ENCODE peak calls at places on chromosome 13, in eight cellular contexts. One of them, this sample, is unnamed.

GRCh38 chr13:88739192-88739591 is 1068.0 kb downstream of the SLITRK5 start:
- DNase-seq in ACHN: no peak
- DNase-seq in effector memory CD4-positive, alpha-beta T cell: no peak
- DNase-seq in T-helper 1 cell: no peak
- DNase-seq in HTR-8/SVneo: no peak
- DNase-seq in iPS-NIHi11: no peak
- DNase-seq in anterior cingulate cortex: no peak
- DNase-seq in NCI-H1105: no peak
- DNase-seq in this sample: no peak

GRCh38 chr13:37546087-37546486 is 52.5 kb downstream of the POSTN start:
- DNase-seq in ACHN: no peak
- DNase-seq in effector memory CD4-positive, alpha-beta T cell: no peak
- DNase-seq in T-helper 1 cell: no peak
- DNase-seq in HTR-8/SVneo: no peak
- DNase-seq in iPS-NIHi11: peak
- DNase-seq in anterior cingulate cortex: no peak
- DNase-seq in NCI-H1105: no peak
- DNase-seq in this sample: no peak

GRCh38 chr13:27919299-27919933 is 384 bp upstream of the PDX1 start:
- DNase-seq in ACHN: no peak
- DNase-seq in effector memory CD4-positive, alpha-beta T cell: no peak
- DNase-seq in T-helper 1 cell: no peak
- DNase-seq in HTR-8/SVneo: no peak
- DNase-seq in iPS-NIHi11: peak
- DNase-seq in anterior cingulate cortex: no peak
- DNase-seq in NCI-H1105: peak
- DNase-seq in this sample: no peak

GRCh38 chr13:75481176-75482069 is 546 bp downstream of the TBC1D4 start:
- DNase-seq in ACHN: peak
- DNase-seq in effector memory CD4-positive, alpha-beta T cell: no peak
- DNase-seq in T-helper 1 cell: peak
- DNase-seq in HTR-8/SVneo: no peak
- DNase-seq in iPS-NIHi11: peak
- DNase-seq in anterior cingulate cortex: no peak
- DNase-seq in NCI-H1105: no peak
- DNase-seq in this sample: no peak

GRCh38 chr13:50707533-50708096 is 135.9 kb downstream of the DLEU7 start:
- DNase-seq in ACHN: no peak
- DNase-seq in effector memory CD4-positive, alpha-beta T cell: no peak
- DNase-seq in T-helper 1 cell: no peak
- DNase-seq in HTR-8/SVneo: no peak
- DNase-seq in iPS-NIHi11: no peak
- DNase-seq in anterior cingulate cortex: no peak
- DNase-seq in NCI-H1105: no peak
- DNase-seq in this sample: peak

GRCh38 chr13:38264363-38265134 is 85.1 kb upstream of the UFM1 start:
- DNase-seq in ACHN: no peak
- DNase-seq in effector memory CD4-positive, alpha-beta T cell: no peak
- DNase-seq in T-helper 1 cell: no peak
- DNase-seq in HTR-8/SVneo: no peak
- DNase-seq in iPS-NIHi11: no peak
- DNase-seq in anterior cingulate cortex: no peak
- DNase-seq in NCI-H1105: no peak
- DNase-seq in this sample: no peak

GRCh38 chr13:39273953-39274352 is 235.7 kb downstream of the NHLRC3 start:
- DNase-seq in ACHN: no peak
- DNase-seq in effector memory CD4-positive, alpha-beta T cell: no peak
- DNase-seq in T-helper 1 cell: no peak
- DNase-seq in HTR-8/SVneo: no peak
- DNase-seq in iPS-NIHi11: peak
- DNase-seq in anterior cingulate cortex: no peak
- DNase-seq in NCI-H1105: no peak
- DNase-seq in this sample: peak

GRCh38 chr13:27079421-27079958 is 92.1 kb downstream of the USP12 start:
- DNase-seq in ACHN: peak
- DNase-seq in effector memory CD4-positive, alpha-beta T cell: no peak
- DNase-seq in T-helper 1 cell: no peak
- DNase-seq in HTR-8/SVneo: peak
- DNase-seq in iPS-NIHi11: peak
- DNase-seq in anterior cingulate cortex: no peak
- DNase-seq in NCI-H1105: no peak
- DNase-seq in this sample: no peak

GRCh38 chr13:114059946-114060860 is 72.2 kb downstream of the RASA3 start:
- DNase-seq in ACHN: no peak
- DNase-seq in effector memory CD4-positive, alpha-beta T cell: no peak
- DNase-seq in T-helper 1 cell: no peak
- DNase-seq in HTR-8/SVneo: no peak
- DNase-seq in iPS-NIHi11: no peak
- DNase-seq in anterior cingulate cortex: no peak
- DNase-seq in NCI-H1105: no peak
- DNase-seq in this sample: no peak

GRCh38 chr13:20392530-20392929 is 133.1 kb downstream of the CRYL1 start:
- DNase-seq in ACHN: no peak
- DNase-seq in effector memory CD4-positive, alpha-beta T cell: no peak
- DNase-seq in T-helper 1 cell: no peak
- DNase-seq in HTR-8/SVneo: no peak
- DNase-seq in iPS-NIHi11: no peak
- DNase-seq in anterior cingulate cortex: no peak
- DNase-seq in NCI-H1105: no peak
- DNase-seq in this sample: no peak

GRCh38 chr13:97258801-97259200 is 36.7 kb downstream of the MBNL2 start:
- DNase-seq in ACHN: no peak
- DNase-seq in effector memory CD4-positive, alpha-beta T cell: no peak
- DNase-seq in T-helper 1 cell: no peak
- DNase-seq in HTR-8/SVneo: no peak
- DNase-seq in iPS-NIHi11: no peak
- DNase-seq in anterior cingulate cortex: no peak
- DNase-seq in NCI-H1105: no peak
- DNase-seq in this sample: no peak

GRCh38 chr13:42762917-42763316 is 18.5 kb upstream of the FAM216B start:
- DNase-seq in ACHN: peak
- DNase-seq in effector memory CD4-positive, alpha-beta T cell: no peak
- DNase-seq in T-helper 1 cell: no peak
- DNase-seq in HTR-8/SVneo: peak
- DNase-seq in iPS-NIHi11: no peak
- DNase-seq in anterior cingulate cortex: no peak
- DNase-seq in NCI-H1105: no peak
- DNase-seq in this sample: no peak

GRCh38 chr13:94656766-94657165 is 55.1 kb downstream of the GPR180 start:
- DNase-seq in ACHN: peak
- DNase-seq in effector memory CD4-positive, alpha-beta T cell: no peak
- DNase-seq in T-helper 1 cell: no peak
- DNase-seq in HTR-8/SVneo: peak
- DNase-seq in iPS-NIHi11: no peak
- DNase-seq in anterior cingulate cortex: no peak
- DNase-seq in NCI-H1105: no peak
- DNase-seq in this sample: no peak

GRCh38 chr13:59452189-59452588 is 711.5 kb downstream of the DIAPH3 start:
- DNase-seq in ACHN: no peak
- DNase-seq in effector memory CD4-positive, alpha-beta T cell: no peak
- DNase-seq in T-helper 1 cell: no peak
- DNase-seq in HTR-8/SVneo: no peak
- DNase-seq in iPS-NIHi11: no peak
- DNase-seq in anterior cingulate cortex: no peak
- DNase-seq in NCI-H1105: peak
- DNase-seq in this sample: no peak

GRCh38 chr13:72120632-72121031 is 253.6 kb upstream of the DACH1 start:
- DNase-seq in ACHN: no peak
- DNase-seq in effector memory CD4-positive, alpha-beta T cell: no peak
- DNase-seq in T-helper 1 cell: no peak
- DNase-seq in HTR-8/SVneo: no peak
- DNase-seq in iPS-NIHi11: no peak
- DNase-seq in anterior cingulate cortex: no peak
- DNase-seq in NCI-H1105: no peak
- DNase-seq in this sample: no peak

GRCh38 chr13:25630327-25630726 is 258.6 kb downstream of the ATP8A2 start:
- DNase-seq in ACHN: no peak
- DNase-seq in effector memory CD4-positive, alpha-beta T cell: no peak
- DNase-seq in T-helper 1 cell: no peak
- DNase-seq in HTR-8/SVneo: no peak
- DNase-seq in iPS-NIHi11: no peak
- DNase-seq in anterior cingulate cortex: no peak
- DNase-seq in NCI-H1105: no peak
- DNase-seq in this sample: peak

GRCh38 chr13:106178816-106179215 is 356.6 kb downstream of the EFNB2 start:
- DNase-seq in ACHN: no peak
- DNase-seq in effector memory CD4-positive, alpha-beta T cell: no peak
- DNase-seq in T-helper 1 cell: no peak
- DNase-seq in HTR-8/SVneo: no peak
- DNase-seq in iPS-NIHi11: no peak
- DNase-seq in anterior cingulate cortex: no peak
- DNase-seq in NCI-H1105: no peak
- DNase-seq in this sample: no peak

GRCh38 chr13:100131863-100132574 is 43.1 kb downstream of the PCCA start:
- DNase-seq in ACHN: peak
- DNase-seq in effector memory CD4-positive, alpha-beta T cell: no peak
- DNase-seq in T-helper 1 cell: no peak
- DNase-seq in HTR-8/SVneo: peak
- DNase-seq in iPS-NIHi11: peak
- DNase-seq in anterior cingulate cortex: no peak
- DNase-seq in NCI-H1105: no peak
- DNase-seq in this sample: no peak

GRCh38 chr13:94369862-94370491 is 109.5 kb downstream of the DCT start:
- DNase-seq in ACHN: no peak
- DNase-seq in effector memory CD4-positive, alpha-beta T cell: no peak
- DNase-seq in T-helper 1 cell: no peak
- DNase-seq in HTR-8/SVneo: no peak
- DNase-seq in iPS-NIHi11: no peak
- DNase-seq in anterior cingulate cortex: no peak
- DNase-seq in NCI-H1105: no peak
- DNase-seq in this sample: no peak

GRCh38 chr13:107250626-107251025 is 682.7 kb upstream of the ARGLU1 start:
- DNase-seq in ACHN: no peak
- DNase-seq in effector memory CD4-positive, alpha-beta T cell: no peak
- DNase-seq in T-helper 1 cell: no peak
- DNase-seq in HTR-8/SVneo: no peak
- DNase-seq in iPS-NIHi11: no peak
- DNase-seq in anterior cingulate cortex: no peak
- DNase-seq in NCI-H1105: no peak
- DNase-seq in this sample: no peak

GRCh38 chr13:89057862-89058261 is 1386.7 kb downstream of the SLITRK5 start:
- DNase-seq in ACHN: no peak
- DNase-seq in effector memory CD4-positive, alpha-beta T cell: no peak
- DNase-seq in T-helper 1 cell: no peak
- DNase-seq in HTR-8/SVneo: no peak
- DNase-seq in iPS-NIHi11: no peak
- DNase-seq in anterior cingulate cortex: no peak
- DNase-seq in NCI-H1105: no peak
- DNase-seq in this sample: no peak

GRCh38 chr13:90118467-90119071 is 1228.9 kb upstream of the MIR17HG start:
- DNase-seq in ACHN: no peak
- DNase-seq in effector memory CD4-positive, alpha-beta T cell: no peak
- DNase-seq in T-helper 1 cell: no peak
- DNase-seq in HTR-8/SVneo: no peak
- DNase-seq in iPS-NIHi11: no peak
- DNase-seq in anterior cingulate cortex: no peak
- DNase-seq in NCI-H1105: no peak
- DNase-seq in this sample: no peak

GRCh38 chr13:49183672-49184315 is 36.3 kb upstream of the MLNR start:
- DNase-seq in ACHN: no peak
- DNase-seq in effector memory CD4-positive, alpha-beta T cell: no peak
- DNase-seq in T-helper 1 cell: no peak
- DNase-seq in HTR-8/SVneo: no peak
- DNase-seq in iPS-NIHi11: no peak
- DNase-seq in anterior cingulate cortex: no peak
- DNase-seq in NCI-H1105: no peak
- DNase-seq in this sample: no peak

GRCh38 chr13:22592515-22592914 is 588.3 kb upstream of the SGCG start:
- DNase-seq in ACHN: no peak
- DNase-seq in effector memory CD4-positive, alpha-beta T cell: no peak
- DNase-seq in T-helper 1 cell: no peak
- DNase-seq in HTR-8/SVneo: no peak
- DNase-seq in iPS-NIHi11: no peak
- DNase-seq in anterior cingulate cortex: no peak
- DNase-seq in NCI-H1105: no peak
- DNase-seq in this sample: no peak

GRCh38 chr13:91946498-91947070 is 548.2 kb downstream of the GPC5 start:
- DNase-seq in ACHN: peak
- DNase-seq in effector memory CD4-positive, alpha-beta T cell: no peak
- DNase-seq in T-helper 1 cell: no peak
- DNase-seq in HTR-8/SVneo: peak
- DNase-seq in iPS-NIHi11: peak
- DNase-seq in anterior cingulate cortex: no peak
- DNase-seq in NCI-H1105: no peak
- DNase-seq in this sample: peak

GRCh38 chr13:45786293-45786920 is 65.1 kb downstream of the SIAH3 start:
- DNase-seq in ACHN: no peak
- DNase-seq in effector memory CD4-positive, alpha-beta T cell: no peak
- DNase-seq in T-helper 1 cell: no peak
- DNase-seq in HTR-8/SVneo: no peak
- DNase-seq in iPS-NIHi11: no peak
- DNase-seq in anterior cingulate cortex: no peak
- DNase-seq in NCI-H1105: peak
- DNase-seq in this sample: no peak

GRCh38 chr13:97276862-97277269 is 54.7 kb downstream of the MBNL2 start:
- DNase-seq in ACHN: no peak
- DNase-seq in effector memory CD4-positive, alpha-beta T cell: no peak
- DNase-seq in T-helper 1 cell: no peak
- DNase-seq in HTR-8/SVneo: no peak
- DNase-seq in iPS-NIHi11: no peak
- DNase-seq in anterior cingulate cortex: no peak
- DNase-seq in NCI-H1105: no peak
- DNase-seq in this sample: no peak

GRCh38 chr13:45367358-45367757 is 26.4 kb upstream of the TPT1 start:
- DNase-seq in ACHN: peak
- DNase-seq in effector memory CD4-positive, alpha-beta T cell: peak
- DNase-seq in T-helper 1 cell: peak
- DNase-seq in HTR-8/SVneo: peak
- DNase-seq in iPS-NIHi11: peak
- DNase-seq in anterior cingulate cortex: no peak
- DNase-seq in NCI-H1105: no peak
- DNase-seq in this sample: no peak

GRCh38 chr13:26563713-26564112 is 6.2 kb downstream of the WASF3 start:
- DNase-seq in ACHN: no peak
- DNase-seq in effector memory CD4-positive, alpha-beta T cell: no peak
- DNase-seq in T-helper 1 cell: no peak
- DNase-seq in HTR-8/SVneo: no peak
- DNase-seq in iPS-NIHi11: no peak
- DNase-seq in anterior cingulate cortex: no peak
- DNase-seq in NCI-H1105: no peak
- DNase-seq in this sample: no peak

GRCh38 chr13:40087021-40088002 is 431.9 kb downstream of the COG6 start:
- DNase-seq in ACHN: no peak
- DNase-seq in effector memory CD4-positive, alpha-beta T cell: no peak
- DNase-seq in T-helper 1 cell: no peak
- DNase-seq in HTR-8/SVneo: no peak
- DNase-seq in iPS-NIHi11: peak
- DNase-seq in anterior cingulate cortex: no peak
- DNase-seq in NCI-H1105: peak
- DNase-seq in this sample: no peak

GRCh38 chr13:104286566-104287290 is 1220.5 kb upstream of the SLC10A2 start:
- DNase-seq in ACHN: no peak
- DNase-seq in effector memory CD4-positive, alpha-beta T cell: no peak
- DNase-seq in T-helper 1 cell: no peak
- DNase-seq in HTR-8/SVneo: no peak
- DNase-seq in iPS-NIHi11: peak
- DNase-seq in anterior cingulate cortex: no peak
- DNase-seq in NCI-H1105: no peak
- DNase-seq in this sample: no peak

GRCh38 chr13:112971288-112971643 is 2.3 kb downstream of the MCF2L start:
- DNase-seq in ACHN: no peak
- DNase-seq in effector memory CD4-positive, alpha-beta T cell: no peak
- DNase-seq in T-helper 1 cell: no peak
- DNase-seq in HTR-8/SVneo: no peak
- DNase-seq in iPS-NIHi11: no peak
- DNase-seq in anterior cingulate cortex: no peak
- DNase-seq in NCI-H1105: no peak
- DNase-seq in this sample: peak

GRCh38 chr13:61162636-61163035 is 253.0 kb downstream of the PCDH20 start:
- DNase-seq in ACHN: no peak
- DNase-seq in effector memory CD4-positive, alpha-beta T cell: no peak
- DNase-seq in T-helper 1 cell: no peak
- DNase-seq in HTR-8/SVneo: no peak
- DNase-seq in iPS-NIHi11: no peak
- DNase-seq in anterior cingulate cortex: no peak
- DNase-seq in NCI-H1105: no peak
- DNase-seq in this sample: no peak

GRCh38 chr13:110322126-110322827 is 15.2 kb downstream of the COL4A2 start:
- DNase-seq in ACHN: no peak
- DNase-seq in effector memory CD4-positive, alpha-beta T cell: no peak
- DNase-seq in T-helper 1 cell: no peak
- DNase-seq in HTR-8/SVneo: no peak
- DNase-seq in iPS-NIHi11: no peak
- DNase-seq in anterior cingulate cortex: no peak
- DNase-seq in NCI-H1105: no peak
- DNase-seq in this sample: no peak